ENCODE peak calls at places on chromosome 12, in six cellular contexts. Q is SK-N-SH, G is HepG2, K is HCT116, I is K562, Y is H1. U is an unnamed sample.
A peak's percentile ranks its signal among the peaks of the same experiment; 100 is the strongest.

GRCh38 chr12:58959639-58960300 is 39.5 kb upstream of the LRIG3 start:
- DNase-seq in Q (no peak), G (no peak), K (no peak), I (no peak), Y (no peak), U (no peak)

GRCh38 chr12:43057561-43057960 is 468.0 kb upstream of the PRICKLE1 start:
- DNase-seq in Q (no peak), G (no peak), K (no peak), I (no peak), Y (no peak), U (no peak)

GRCh38 chr12:76720068-76720467 is 43.8 kb upstream of the ZDHHC17 start:
- DNase-seq in Q (no peak), G (no peak), K (no peak), I (no peak), Y (no peak), U (no peak)

GRCh38 chr12:59389968-59390576 is 205.8 kb upstream of the SLC16A7 start:
- DNase-seq in Q (no peak), G (no peak), K (no peak), I (no peak), Y (no peak), U (no peak)

GRCh38 chr12:107014050-107014449 is 27.1 kb upstream of the MTERF2 start:
- DNase-seq in Q (no peak), G (peak; percentile 40), K (peak; percentile 56), I (no peak), Y (no peak), U (peak; percentile 92)

GRCh38 chr12:121925361-121925725 is 7.0 kb downstream of the CFAP251 start:
- DNase-seq in Q (no peak), G (no peak), K (no peak), I (no peak), Y (no peak), U (no peak)

GRCh38 chr12:132641811-132642650 is 23.5 kb downstream of the P2RX2 start:
- DNase-seq in Q (no peak), G (no peak), K (no peak), I (no peak), Y (no peak), U (no peak)

GRCh38 chr12:1809606-1810140 is 10.7 kb upstream of the LRTM2 start:
- DNase-seq in Q (no peak), G (no peak), K (no peak), I (peak; percentile 35), Y (no peak), U (no peak)

GRCh38 chr12:111101003-111101402 is 180.6 kb upstream of the MYL2 start:
- DNase-seq in Q (peak; percentile 58), G (no peak), K (no peak), I (no peak), Y (no peak), U (no peak)

GRCh38 chr12:111100554-111100953 is 180.2 kb upstream of the MYL2 start:
- DNase-seq in Q (no peak), G (no peak), K (no peak), I (no peak), Y (no peak), U (no peak)

GRCh38 chr12:111100003-111100402 is 179.6 kb upstream of the MYL2 start:
- DNase-seq in Q (no peak), G (no peak), K (no peak), I (no peak), Y (no peak), U (no peak)

GRCh38 chr12:111103583-111103982 is 183.2 kb upstream of the MYL2 start:
- DNase-seq in Q (no peak), G (no peak), K (no peak), I (no peak), Y (no peak), U (no peak)

DNA sequence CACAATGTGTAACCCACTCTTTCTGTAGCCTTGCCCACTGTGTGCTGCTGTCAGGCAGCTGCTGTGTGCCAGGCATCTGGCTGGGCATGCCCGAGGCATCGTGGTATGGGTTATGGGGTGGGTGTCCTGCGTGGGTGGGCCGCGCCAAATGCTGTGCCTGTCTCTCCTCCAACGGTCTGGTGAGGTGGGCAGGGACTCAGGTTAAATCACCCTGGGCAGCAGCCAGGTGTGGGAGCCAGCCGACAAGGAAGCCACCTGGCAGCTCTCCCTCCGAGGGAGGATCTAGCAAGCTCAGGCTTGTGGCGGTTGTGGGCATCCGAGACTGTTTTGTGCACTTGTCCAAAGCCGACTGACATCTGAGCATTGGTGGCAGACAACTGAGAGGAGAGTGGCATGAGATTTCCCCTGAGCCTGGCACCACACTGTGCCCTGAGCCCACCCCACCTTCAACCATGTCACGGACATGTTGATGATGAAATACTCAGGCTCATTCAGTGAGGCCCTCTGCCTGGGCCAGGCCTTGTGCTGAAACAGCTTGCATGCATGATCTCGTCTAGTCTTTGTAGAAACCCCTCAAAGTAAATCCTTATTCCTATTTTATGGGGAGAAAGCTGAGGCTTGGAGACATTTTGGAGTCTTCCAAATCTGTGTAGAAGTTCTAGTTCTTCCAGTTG is 181.8 kb upstream of the MYL2 start:
- DNase-seq in Q (no peak), G (no peak), K (no peak), I (no peak), Y (no peak), U (peak; percentile 27)
- TF ChIP-seq JUND in Q (no peak), G (no peak), K (no peak), I (no peak), Y (no peak), U (no peak)

GRCh38 chr12:50765325-50765911 is 1.5 kb downstream of the ATF1 start:
- DNase-seq in Q (peak; percentile 62), G (peak; percentile 50), K (no peak), I (peak; percentile 71), Y (no peak), U (peak; percentile 67)
- TF ChIP-seq JUND in Q (no peak), G (no peak), K (no peak), I (no peak), Y (no peak), U (no peak)

GRCh38 chr12:56119361-56119796 is 1.3 kb downstream of the ZC3H10 start:
- DNase-seq in Q (peak; percentile 85), G (peak; percentile 95), K (peak; percentile 82), I (peak; percentile 87), Y (peak; percentile 69), U (peak; percentile 91)
- TF ChIP-seq JUND in Q (no peak), G (no peak), K (no peak), I (peak; percentile 49), Y (no peak), U (no peak)

GRCh38 chr12:7935773-7936581 is at the start of gene SLC2A3:
- DNase-seq in Q (peak; percentile 43), G (peak; percentile 84), K (no peak), I (peak; percentile 89), Y (peak; percentile 76), U (no peak)
- TF ChIP-seq JUND in Q (no peak), G (no peak), K (no peak), I (peak; percentile 2), Y (no peak), U (no peak)

U was measured in T47D.